ENCODE peak calls at places on chromosomes 16 and 17, in seven cellular contexts. One of them, this sample, is unnamed.

GRCh38 chr17:61196302-61196704 is 203.3 kb upstream of the TBX2 start:
- DNase-seq in gastrocnemius medialis: no peak
- DNase-seq in adrenal gland: no peak
- DNase-seq in tibial nerve: no peak
- DNase-seq in ovary: no peak
- DNase-seq in lower leg skin: no peak
- DNase-seq in endothelial cell of umbilical vein: no peak
- DNase-seq in this sample: no peak

GRCh38 chr17:45226620-45227019 is 4.9 kb downstream of the FMNL1 start:
- DNase-seq in gastrocnemius medialis: no peak
- DNase-seq in adrenal gland: no peak
- DNase-seq in tibial nerve: no peak
- DNase-seq in ovary: no peak
- DNase-seq in lower leg skin: no peak
- DNase-seq in endothelial cell of umbilical vein: no peak
- DNase-seq in this sample: no peak

GRCh38 chr17:36514856-36515255 is 19.8 kb downstream of the MYO19 start:
- DNase-seq in gastrocnemius medialis: no peak
- DNase-seq in adrenal gland: no peak
- DNase-seq in tibial nerve: no peak
- DNase-seq in ovary: no peak
- DNase-seq in lower leg skin: peak; percentile 54
- DNase-seq in endothelial cell of umbilical vein: no peak
- DNase-seq in this sample: no peak

GRCh38 chr17:18116078-18116477 is 7.5 kb downstream of the MYO15A start:
- DNase-seq in gastrocnemius medialis: no peak
- DNase-seq in adrenal gland: no peak
- DNase-seq in tibial nerve: no peak
- DNase-seq in ovary: no peak
- DNase-seq in lower leg skin: no peak
- DNase-seq in endothelial cell of umbilical vein: no peak
- DNase-seq in this sample: no peak

GRCh38 chr16:714558-715447 is at the start of gene METRN:
- DNase-seq in gastrocnemius medialis: peak; percentile 71
- DNase-seq in adrenal gland: peak; percentile 95
- DNase-seq in tibial nerve: peak; percentile 88
- DNase-seq in ovary: peak; percentile 91
- DNase-seq in lower leg skin: peak; percentile 98
- DNase-seq in endothelial cell of umbilical vein: peak; percentile 78
- DNase-seq in this sample: peak; percentile 94

GRCh38 chr17:77285594-77286390 is 145.0 kb downstream of the SEC14L1 start:
- DNase-seq in gastrocnemius medialis: no peak
- DNase-seq in adrenal gland: peak; percentile 75
- DNase-seq in tibial nerve: peak; percentile 40
- DNase-seq in ovary: no peak
- DNase-seq in lower leg skin: no peak
- DNase-seq in endothelial cell of umbilical vein: no peak
- DNase-seq in this sample: peak; percentile 85

GRCh38 chr16:22291860-22292692 is 5.1 kb upstream of the POLR3E start:
- DNase-seq in gastrocnemius medialis: no peak
- DNase-seq in adrenal gland: no peak
- DNase-seq in tibial nerve: no peak
- DNase-seq in ovary: no peak
- DNase-seq in lower leg skin: no peak
- DNase-seq in endothelial cell of umbilical vein: no peak
- DNase-seq in this sample: no peak

GRCh38 chr16:4052801-4053662 is 63.2 kb downstream of the ADCY9 start:
- DNase-seq in gastrocnemius medialis: peak; percentile 94
- DNase-seq in adrenal gland: peak; percentile 55
- DNase-seq in tibial nerve: peak; percentile 67
- DNase-seq in ovary: peak; percentile 47
- DNase-seq in lower leg skin: peak; percentile 93
- DNase-seq in endothelial cell of umbilical vein: peak; percentile 31
- DNase-seq in this sample: no peak

GRCh38 chr16:59886021-59886420 is 1151.9 kb upstream of the GOT2 start:
- DNase-seq in gastrocnemius medialis: peak; percentile 2
- DNase-seq in adrenal gland: peak; percentile 60
- DNase-seq in tibial nerve: peak; percentile 78
- DNase-seq in ovary: no peak
- DNase-seq in lower leg skin: peak; percentile 89
- DNase-seq in endothelial cell of umbilical vein: peak; percentile 3
- DNase-seq in this sample: no peak

GRCh38 chr16:48608452-48608851 is 1.5 kb downstream of the N4BP1 start:
- DNase-seq in gastrocnemius medialis: no peak
- DNase-seq in adrenal gland: no peak
- DNase-seq in tibial nerve: no peak
- DNase-seq in ovary: no peak
- DNase-seq in lower leg skin: no peak
- DNase-seq in endothelial cell of umbilical vein: no peak
- DNase-seq in this sample: no peak

GRCh38 chr16:14485811-14486519 is 144.1 kb downstream of the PARN start:
- DNase-seq in gastrocnemius medialis: no peak
- DNase-seq in adrenal gland: no peak
- DNase-seq in tibial nerve: no peak
- DNase-seq in ovary: no peak
- DNase-seq in lower leg skin: no peak
- DNase-seq in endothelial cell of umbilical vein: no peak
- DNase-seq in this sample: no peak

GRCh38 chr16:89071686-89072182 is 21.9 kb upstream of the ACSF3 start:
- DNase-seq in gastrocnemius medialis: no peak
- DNase-seq in adrenal gland: no peak
- DNase-seq in tibial nerve: no peak
- DNase-seq in ovary: no peak
- DNase-seq in lower leg skin: no peak
- DNase-seq in endothelial cell of umbilical vein: no peak
- DNase-seq in this sample: no peak

GRCh38 chr17:8382052-8382879 is 727 bp downstream of the RPL26 start:
- DNase-seq in gastrocnemius medialis: no peak
- DNase-seq in adrenal gland: no peak
- DNase-seq in tibial nerve: no peak
- DNase-seq in ovary: no peak
- DNase-seq in lower leg skin: no peak
- DNase-seq in endothelial cell of umbilical vein: peak; percentile 51
- DNase-seq in this sample: no peak

GRCh38 chr16:77794586-77794985 is 6.2 kb downstream of the VAT1L start:
- DNase-seq in gastrocnemius medialis: no peak
- DNase-seq in adrenal gland: no peak
- DNase-seq in tibial nerve: no peak
- DNase-seq in ovary: no peak
- DNase-seq in lower leg skin: no peak
- DNase-seq in endothelial cell of umbilical vein: peak; percentile 33
- DNase-seq in this sample: no peak

GRCh38 chr16:67399218-67399733 is 6.0 kb upstream of the TPPP3 start:
- DNase-seq in gastrocnemius medialis: no peak
- DNase-seq in adrenal gland: no peak
- DNase-seq in tibial nerve: no peak
- DNase-seq in ovary: peak; percentile 69
- DNase-seq in lower leg skin: peak; percentile 87
- DNase-seq in endothelial cell of umbilical vein: peak; percentile 47
- DNase-seq in this sample: peak; percentile 57

GRCh38 chr16:46673320-46674013 is 15.5 kb downstream of the VPS35 start:
- DNase-seq in gastrocnemius medialis: no peak
- DNase-seq in adrenal gland: peak; percentile 79
- DNase-seq in tibial nerve: no peak
- DNase-seq in ovary: no peak
- DNase-seq in lower leg skin: no peak
- DNase-seq in endothelial cell of umbilical vein: peak; percentile 62
- DNase-seq in this sample: peak; percentile 59

DNA sequence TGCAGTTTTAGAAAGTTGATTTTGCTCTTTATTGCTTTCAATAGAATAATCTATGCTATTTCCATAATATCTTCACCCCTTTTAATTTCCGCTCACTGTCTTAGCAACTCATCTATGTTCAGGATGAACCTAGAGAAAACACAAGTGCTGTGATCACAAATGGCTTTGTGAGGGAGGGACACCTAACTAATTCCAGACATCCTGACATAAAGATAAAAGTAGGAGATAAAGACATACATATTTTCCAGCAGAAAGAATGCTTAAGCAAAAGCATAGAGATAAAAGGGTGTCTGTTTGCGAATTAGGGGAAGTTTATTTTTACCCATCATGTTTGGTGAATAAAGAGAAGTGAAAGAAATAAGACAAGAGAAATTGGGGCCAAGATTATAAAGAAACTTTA is 254.2 kb downstream of the KCNJ2 start:
- DNase-seq in gastrocnemius medialis: no peak
- DNase-seq in adrenal gland: no peak
- DNase-seq in tibial nerve: no peak
- DNase-seq in ovary: no peak
- DNase-seq in lower leg skin: no peak
- DNase-seq in endothelial cell of umbilical vein: no peak
- DNase-seq in this sample: no peak
- H3K4me3 ChIP-seq in gastrocnemius medialis: no peak overlapping the region
- H3K4me3 ChIP-seq in adrenal gland: no peak overlapping the region
- H3K4me3 ChIP-seq in tibial nerve: no peak overlapping the region
- H3K4me3 ChIP-seq in ovary: no peak overlapping the region
- H3K4me3 ChIP-seq in lower leg skin: no peak overlapping the region
- H3K4me3 ChIP-seq in endothelial cell of umbilical vein: no peak overlapping the region
- H3K4me3 ChIP-seq in this sample: no peak overlapping the region

GRCh38 chr16:12798171-12798570 is 5.5 kb downstream of the CPPED1 start:
- DNase-seq in gastrocnemius medialis: no peak
- DNase-seq in adrenal gland: no peak
- DNase-seq in tibial nerve: no peak
- DNase-seq in ovary: no peak
- DNase-seq in lower leg skin: no peak
- DNase-seq in endothelial cell of umbilical vein: no peak
- DNase-seq in this sample: no peak
- TF ChIP-seq CTCF in gastrocnemius medialis: no peak
- TF ChIP-seq CTCF in adrenal gland: no peak
- TF ChIP-seq CTCF in tibial nerve: no peak
- TF ChIP-seq CTCF in ovary: no peak
- TF ChIP-seq CTCF in lower leg skin: no peak
- TF ChIP-seq CTCF in endothelial cell of umbilical vein: no peak
- TF ChIP-seq CTCF in this sample: no peak

DNA sequence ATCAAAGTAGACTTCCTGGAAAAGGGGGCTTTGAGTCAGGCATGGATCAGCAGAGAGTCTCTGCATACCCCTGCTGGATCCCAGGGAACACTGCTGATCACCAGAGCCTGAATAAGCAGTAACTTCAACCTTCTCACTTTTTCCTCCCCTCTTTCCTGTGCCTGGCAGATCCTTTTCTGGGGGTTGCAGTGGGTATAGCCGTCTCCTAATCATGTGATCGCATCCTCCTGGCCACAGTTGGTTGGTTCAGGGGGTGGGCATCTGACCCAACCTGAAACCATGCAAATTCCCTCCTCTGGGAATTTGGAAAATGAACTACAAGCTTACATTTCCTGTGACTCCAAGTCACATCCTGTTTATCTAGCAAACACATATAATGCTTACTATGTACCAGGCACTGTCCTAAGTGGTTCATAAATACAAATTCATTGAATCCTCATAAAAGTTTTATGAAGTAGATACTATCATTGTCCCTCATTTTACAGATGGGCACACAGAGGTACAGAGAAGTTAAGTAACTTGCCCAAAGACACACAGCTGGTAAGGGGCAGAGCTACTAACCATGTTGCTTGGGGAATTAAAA is 120.3 kb downstream of the AXIN2 start:
- DNase-seq in gastrocnemius medialis: no peak
- DNase-seq in adrenal gland: no peak
- DNase-seq in tibial nerve: no peak
- DNase-seq in ovary: no peak
- DNase-seq in lower leg skin: no peak
- DNase-seq in endothelial cell of umbilical vein: no peak
- DNase-seq in this sample: no peak
- TF ChIP-seq POLR2A in gastrocnemius medialis: no peak
- TF ChIP-seq POLR2A in adrenal gland: no peak
- TF ChIP-seq POLR2A in tibial nerve: no peak
- TF ChIP-seq POLR2A in ovary: no peak
- TF ChIP-seq POLR2A in lower leg skin: no peak
- TF ChIP-seq POLR2A in endothelial cell of umbilical vein: no peak
- TF ChIP-seq POLR2A in this sample: no peak

GRCh38 chr16:70490261-70490660 is 33.1 kb downstream of the COG4 start:
- DNase-seq in gastrocnemius medialis: peak; percentile 84
- DNase-seq in adrenal gland: no peak
- DNase-seq in tibial nerve: no peak
- DNase-seq in ovary: no peak
- DNase-seq in lower leg skin: no peak
- DNase-seq in endothelial cell of umbilical vein: no peak
- DNase-seq in this sample: no peak

GRCh38 chr16:70495425-70496182 is 27.8 kb downstream of the COG4 start:
- DNase-seq in gastrocnemius medialis: no peak
- DNase-seq in adrenal gland: no peak
- DNase-seq in tibial nerve: no peak
- DNase-seq in ovary: no peak
- DNase-seq in lower leg skin: no peak
- DNase-seq in endothelial cell of umbilical vein: no peak
- DNase-seq in this sample: no peak

GRCh38 chr16:70494777-70495176 is 28.6 kb downstream of the COG4 start:
- DNase-seq in gastrocnemius medialis: no peak
- DNase-seq in adrenal gland: no peak
- DNase-seq in tibial nerve: no peak
- DNase-seq in ovary: no peak
- DNase-seq in lower leg skin: no peak
- DNase-seq in endothelial cell of umbilical vein: no peak
- DNase-seq in this sample: no peak

GRCh38 chr16:70496513-70496912 is 26.8 kb downstream of the COG4 start:
- DNase-seq in gastrocnemius medialis: no peak
- DNase-seq in adrenal gland: no peak
- DNase-seq in tibial nerve: no peak
- DNase-seq in ovary: no peak
- DNase-seq in lower leg skin: no peak
- DNase-seq in endothelial cell of umbilical vein: no peak
- DNase-seq in this sample: no peak

GRCh38 chr16:70493863-70494770 is 29.2 kb downstream of the COG4 start:
- DNase-seq in gastrocnemius medialis: no peak
- DNase-seq in adrenal gland: no peak
- DNase-seq in tibial nerve: no peak
- DNase-seq in ovary: no peak
- DNase-seq in lower leg skin: no peak
- DNase-seq in endothelial cell of umbilical vein: no peak
- DNase-seq in this sample: no peak
- H3K4me3 ChIP-seq in gastrocnemius medialis: no peak overlapping the region
- H3K4me3 ChIP-seq in adrenal gland: no peak overlapping the region
- H3K4me3 ChIP-seq in tibial nerve: no peak overlapping the region
- H3K4me3 ChIP-seq in ovary: no peak overlapping the region
- H3K4me3 ChIP-seq in lower leg skin: no peak overlapping the region
- H3K4me3 ChIP-seq in endothelial cell of umbilical vein: no peak overlapping the region
- H3K4me3 ChIP-seq in this sample: no peak overlapping the region

GRCh38 chr17:6654816-6655731 is 3.5 kb downstream of the C17orf100 start:
- DNase-seq in gastrocnemius medialis: no peak
- DNase-seq in adrenal gland: peak; percentile 52
- DNase-seq in tibial nerve: no peak
- DNase-seq in ovary: no peak
- DNase-seq in lower leg skin: no peak
- DNase-seq in endothelial cell of umbilical vein: no peak
- DNase-seq in this sample: peak; percentile 52
- TF ChIP-seq CTCF in gastrocnemius medialis: no peak
- TF ChIP-seq CTCF in adrenal gland: no peak
- TF ChIP-seq CTCF in tibial nerve: no peak
- TF ChIP-seq CTCF in ovary: no peak
- TF ChIP-seq CTCF in lower leg skin: no peak
- TF ChIP-seq CTCF in endothelial cell of umbilical vein: no peak
- TF ChIP-seq CTCF in this sample: no peak

GRCh38 chr17:38444151-38444550 is 15.9 kb downstream of the ARHGAP23 start:
- DNase-seq in gastrocnemius medialis: peak; percentile 41
- DNase-seq in adrenal gland: peak; percentile 90
- DNase-seq in tibial nerve: peak; percentile 62
- DNase-seq in ovary: peak; percentile 76
- DNase-seq in lower leg skin: peak; percentile 92
- DNase-seq in endothelial cell of umbilical vein: peak; percentile 68
- DNase-seq in this sample: peak; percentile 78
- TF ChIP-seq POLR2A in gastrocnemius medialis: no peak
- TF ChIP-seq POLR2A in adrenal gland: no peak
- TF ChIP-seq POLR2A in tibial nerve: no peak
- TF ChIP-seq POLR2A in ovary: no peak
- TF ChIP-seq POLR2A in lower leg skin: no peak
- TF ChIP-seq POLR2A in endothelial cell of umbilical vein: no peak
- TF ChIP-seq POLR2A in this sample: no peak